ENCODE peak calls at places on chromosome 10, in six cellular contexts. V is hepatocyte, E is cardiac fibroblast, O is left ventricle myocardium inferior, N is AG10803, Y is IMR-90. T is an unnamed sample.

GRCh38 chr10:12534824-12535223 is 185.5 kb downstream of the CAMK1D start:
- DNase-seq in O (no peak), N (no peak), E (no peak), V (no peak), Y (peak), T (no peak)

GRCh38 chr10:95841711-95842498 is 65.9 kb upstream of the CC2D2B start:
- DNase-seq in O (no peak), V (peak), E (peak), N (peak), Y (peak), T (peak)

GRCh38 chr10:104120512-104120902 is 1.5 kb upstream of the SFR1 start:
- DNase-seq in N (no peak), E (no peak), O (no peak), V (no peak), Y (no peak), T (no peak)

GRCh38 chr10:12561720-12562119 is 212.4 kb downstream of the CAMK1D start:
- DNase-seq in Y (no peak), O (no peak), V (no peak), N (no peak), E (no peak), T (no peak)

GRCh38 chr10:63489838-63490237 is 24.1 kb upstream of the JMJD1C start:
- DNase-seq in Y (no peak), V (no peak), N (no peak), E (no peak), O (no peak), T (no peak)

GRCh38 chr10:131946880-131947279 is 34.8 kb downstream of the BNIP3 start:
- DNase-seq in O (no peak), N (no peak), Y (no peak), V (no peak), E (no peak), T (no peak)

GRCh38 chr10:97546441-97547340 is 25.9 kb upstream of the ANKRD2 start:
- DNase-seq in O (no peak), Y (no peak), N (no peak), V (no peak), E (no peak), T (no peak)

GRCh38 chr10:102837230-102837721 is at the start of gene CYP17A1:
- DNase-seq in E (peak), O (no peak), V (peak), N (no peak), Y (no peak), T (no peak)

GRCh38 chr10:14926061-14926470 is 27.8 kb downstream of the DCLRE1C start:
- DNase-seq in O (no peak), N (no peak), E (no peak), Y (no peak), V (peak), T (no peak)

GRCh38 chr10:101444499-101444898 is 90.5 kb downstream of the BTRC start:
- DNase-seq in E (no peak), O (no peak), N (no peak), Y (no peak), V (no peak), T (no peak)

GRCh38 chr10:79081353-79082034 is 12.7 kb downstream of the ZMIZ1 start:
- DNase-seq in O (peak), N (peak), E (peak), V (peak), Y (peak), T (peak)

GRCh38 chr10:132458595-132459251 is 61.7 kb downstream of the PWWP2B start:
- DNase-seq in N (peak), O (no peak), V (peak), Y (no peak), E (peak), T (no peak)

GRCh38 chr10:59360605-59361515 is 1.5 kb downstream of the FAM13C start:
- DNase-seq in E (peak), O (no peak), Y (no peak), V (no peak), N (peak), T (no peak)

GRCh38 chr10:100776671-100777070 is 31.3 kb downstream of the PAX2 start:
- DNase-seq in N (no peak), O (no peak), E (no peak), V (no peak), Y (no peak), T (no peak)

GRCh38 chr10:64079341-64079740 is 558.1 kb downstream of the REEP3 start:
- DNase-seq in Y (no peak), E (no peak), O (no peak), N (no peak), V (no peak), T (no peak)

GRCh38 chr10:128916339-128916738 is 550.7 kb upstream of the MGMT start:
- DNase-seq in N (no peak), Y (no peak), E (no peak), V (no peak), O (no peak), T (no peak)

GRCh38 chr10:99569253-99569939 is 36.7 kb downstream of the NKX2-3 start:
- DNase-seq in V (no peak), N (no peak), E (no peak), O (no peak), Y (no peak), T (no peak)

GRCh38 chr10:79488870-79489269 is 23.5 kb upstream of the EIF5AL1 start:
- DNase-seq in O (no peak), Y (no peak), N (no peak), V (no peak), E (no peak), T (no peak)

GRCh38 chr10:54585572-54585971 is 215.5 kb downstream of the PCDH15 start:
- DNase-seq in O (no peak), E (no peak), V (peak), Y (no peak), N (no peak), T (no peak)

GRCh38 chr10:132670546-132670945 is 115.4 kb downstream of the NKX6-2 start:
- DNase-seq in V (no peak), Y (no peak), O (no peak), N (no peak), E (no peak), T (no peak)

GRCh38 chr10:101629781-101630419 is 41.8 kb downstream of the DPCD start:
- DNase-seq in O (peak), Y (no peak), V (no peak), N (no peak), E (no peak), T (no peak)

GRCh38 chr10:58784361-58784760 is 271.7 kb downstream of the BICC1 start:
- DNase-seq in O (no peak), N (peak), V (no peak), Y (no peak), E (peak), T (no peak)

GRCh38 chr10:133204226-133205015 is 25.6 kb upstream of the UTF1 start:
- DNase-seq in V (no peak), Y (no peak), O (no peak), E (no peak), N (no peak), T (no peak)

GRCh38 chr10:121823993-121824463 is 103.8 kb downstream of the ATE1 start:
- DNase-seq in E (peak), Y (peak), V (peak), N (peak), O (no peak), T (peak)

GRCh38 chr10:4013651-4014085 is 228.7 kb upstream of the KLF6 start:
- DNase-seq in E (no peak), V (no peak), Y (no peak), O (peak), N (no peak), T (no peak)

GRCh38 chr10:114486938-114487814 is 82.9 kb upstream of the AFAP1L2 start:
- DNase-seq in N (no peak), Y (peak), V (no peak), O (no peak), E (no peak), T (no peak)

GRCh38 chr10:46518028-46518725 is 38.3 kb downstream of the GPRIN2 start:
- DNase-seq in Y (no peak), N (no peak), V (no peak), E (no peak), O (no peak), T (no peak)

GRCh38 chr10:92011560-92012214 is 88.1 kb downstream of the BTAF1 start:
- DNase-seq in O (no peak), V (no peak), Y (peak), E (peak), N (peak), T (no peak)

DNA sequence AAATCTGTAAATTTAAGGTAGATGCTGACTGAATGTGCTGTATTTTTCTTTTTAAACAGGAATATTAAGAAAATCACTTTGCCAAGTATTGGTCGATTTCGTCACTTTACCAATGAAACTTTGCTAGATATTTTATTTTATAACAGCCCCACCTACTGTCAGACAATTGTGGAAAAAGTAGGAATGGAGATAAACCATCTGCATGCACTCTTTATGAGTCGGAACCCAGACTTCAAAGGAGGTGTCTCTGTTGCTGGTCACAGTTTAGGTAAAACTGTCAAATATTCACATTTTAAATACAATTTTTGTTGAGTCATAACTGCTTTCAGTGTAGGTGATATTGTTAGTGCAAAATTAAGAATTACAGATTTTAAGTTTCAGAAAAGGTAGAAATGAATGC is 25.2 kb downstream of the SEC23IP start:
- DNase-seq in N (peak), O (no peak), E (no peak), Y (peak), V (no peak), T (no peak)
- TF ChIP-seq CTCF in N (peak), O (no peak), E (no peak), Y (peak), V (no peak), T (no peak)

GRCh38 chr10:70617798-70618568 is 15.4 kb upstream of the PRF1 start:
- DNase-seq in O (no peak), E (peak), Y (peak), V (no peak), N (peak), T (no peak)

GRCh38 chr10:70618663-70619062 is 16.1 kb upstream of the PRF1 start:
- DNase-seq in E (no peak), V (no peak), O (no peak), Y (no peak), N (no peak), T (no peak)

GRCh38 chr10:70620020-70620289 is 17.4 kb upstream of the PRF1 start:
- DNase-seq in N (no peak), Y (no peak), O (no peak), V (no peak), E (no peak), T (no peak)

GRCh38 chr10:70621497-70622078 is 19.0 kb upstream of the PRF1 start:
- DNase-seq in N (no peak), E (no peak), O (no peak), V (no peak), Y (no peak), T (no peak)

DNA sequence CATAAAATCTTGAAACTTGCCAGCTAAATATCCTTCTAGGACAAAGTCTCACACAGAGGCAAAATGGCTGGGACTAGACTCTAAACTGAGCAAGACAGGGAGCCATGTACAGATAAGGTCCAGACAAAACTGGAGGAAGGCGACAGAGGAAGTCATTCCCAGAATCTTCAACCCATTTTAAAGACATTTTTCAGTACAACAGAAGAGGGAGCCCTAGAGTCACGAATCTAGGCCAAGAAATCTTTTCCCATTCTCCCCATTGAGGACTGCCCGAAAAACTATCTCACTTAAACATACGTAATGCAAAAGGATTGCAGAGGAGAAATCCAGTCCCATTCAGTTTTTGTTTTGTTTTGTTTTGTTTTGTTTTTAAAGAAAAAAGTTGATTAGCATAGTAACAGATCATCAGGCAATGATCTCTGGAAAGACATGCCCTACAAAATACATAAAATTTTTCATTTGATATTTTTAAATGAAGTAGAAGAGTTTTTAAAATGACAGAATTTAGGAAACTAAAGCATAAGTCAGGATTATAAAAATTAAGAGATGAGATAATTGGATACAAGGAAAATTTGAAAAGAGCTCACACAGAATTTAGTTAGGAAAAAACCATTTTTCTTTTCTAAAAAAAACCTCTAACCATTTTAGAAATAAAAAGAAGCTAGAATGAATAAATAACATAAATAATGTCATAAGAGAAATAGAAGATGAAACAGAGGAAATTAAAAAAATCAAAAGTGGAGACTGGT is 16.9 kb upstream of the PRF1 start:
- DNase-seq in Y (peak), V (no peak), E (peak), N (peak), O (no peak), T (peak)
- TF ChIP-seq CTCF in Y (peak), V (no peak), E (peak), N (peak), O (peak), T (peak)

DNA sequence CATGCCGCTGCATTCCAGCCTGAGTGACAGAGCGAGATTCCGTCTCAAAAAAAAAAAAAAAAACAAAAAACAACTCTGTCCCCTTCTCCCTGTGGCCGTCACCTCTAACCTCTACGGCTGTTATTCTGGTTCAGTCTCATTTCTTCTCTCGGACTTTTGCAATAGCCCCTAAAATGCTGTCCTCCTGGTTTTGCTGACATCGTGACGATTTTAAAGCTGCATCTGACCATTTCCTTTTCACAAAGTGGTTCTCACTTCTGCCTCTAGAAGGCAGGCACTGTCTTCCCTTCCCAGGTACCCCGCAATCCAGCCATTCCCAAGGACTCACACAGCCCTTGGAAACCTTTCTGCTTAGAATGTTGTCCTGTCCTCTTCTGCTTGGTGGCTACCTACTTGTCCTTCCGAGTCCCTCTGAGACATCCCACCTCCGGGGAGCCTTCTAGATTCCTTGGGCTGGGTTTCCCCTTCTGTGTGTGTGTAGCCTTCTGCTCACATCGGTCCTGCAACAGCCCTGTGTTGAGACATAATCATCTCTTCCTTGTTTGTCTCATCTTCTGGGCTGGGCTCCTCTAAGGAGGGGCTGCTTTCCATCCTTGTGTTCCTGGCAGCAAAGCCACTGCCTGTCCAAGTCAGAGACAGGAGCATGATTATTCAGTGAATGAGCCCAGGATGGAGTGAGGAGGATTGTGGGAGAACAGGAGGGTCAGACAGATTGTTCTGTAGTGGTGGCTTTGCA is 83.1 kb downstream of the GRK5 start:
- DNase-seq in E (no peak), Y (no peak), N (peak), V (no peak), O (no peak), T (no peak)
- TF ChIP-seq CTCF in E (peak), Y (no peak), N (peak), V (peak), O (no peak), T (no peak)

GRCh38 chr10:49611166-49611814 is 1.2 kb downstream of the SLC18A3 start:
- DNase-seq in N (no peak), O (no peak), E (no peak), Y (no peak), V (no peak), T (no peak)
- TF ChIP-seq CTCF in N (no peak), O (no peak), E (no peak), Y (no peak), V (no peak), T (no peak)

GRCh38 chr10:17229016-17229716 is 1.1 kb downstream of the VIM start:
- DNase-seq in Y (peak), O (peak), N (peak), V (peak), E (peak), T (peak)

GRCh38 chr10:17226891-17227303 is 1.1 kb upstream of the VIM start:
- DNase-seq in N (no peak), E (no peak), V (no peak), O (no peak), Y (no peak), T (no peak)

GRCh38 chr10:17228081-17229015 is at the start of gene VIM:
- DNase-seq in Y (peak), E (peak), O (peak), V (peak), N (peak), T (peak)

GRCh38 chr10:17225823-17226222 is 2.2 kb upstream of the VIM start:
- DNase-seq in E (no peak), O (no peak), N (no peak), V (no peak), Y (no peak), T (no peak)

GRCh38 chr10:17227367-17228080 is 517 bp upstream of the VIM start:
- DNase-seq in V (no peak), N (peak), O (no peak), Y (peak), E (peak), T (no peak)
- TF ChIP-seq CTCF in V (peak), N (peak), O (peak), Y (peak), E (peak), T (peak)

DNA sequence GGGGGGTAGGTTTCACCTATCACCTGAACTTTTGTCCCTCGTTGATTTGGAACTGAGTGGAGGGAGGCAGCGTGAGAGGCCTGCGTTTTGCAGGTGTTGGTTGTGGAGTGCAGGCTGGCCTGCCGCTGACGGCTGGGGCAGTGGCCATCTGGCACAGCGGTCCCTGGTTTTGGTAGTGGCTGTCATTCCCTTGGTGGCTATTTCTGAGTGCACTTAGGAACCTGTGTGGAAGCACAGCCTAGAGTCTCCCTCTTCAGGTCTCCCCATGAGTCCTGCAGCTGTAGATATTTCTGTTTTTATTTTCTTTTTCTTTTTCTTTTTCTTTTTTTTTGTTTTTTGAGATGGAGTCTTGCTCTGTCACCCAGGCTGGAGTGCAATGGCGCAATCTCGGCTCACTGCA is 129.2 kb downstream of the CUL2 start:
- DNase-seq in Y (peak), V (no peak), O (peak), N (peak), E (peak), T (no peak)
- TF ChIP-seq CTCF in Y (peak), V (peak), O (peak), N (peak), E (peak), T (peak)

T was measured in AG09319.